ENCODE peak calls at places on chromosome X, in five cellular contexts. One of them, this sample, is unnamed.

GRCh38 chrX:153568612-153569011 is 30.3 kb downstream of the CCNQ start:
- DNase-seq in stomach: no peak
- DNase-seq in breast epithelium: no peak
- DNase-seq in CD8-positive, alpha-beta T cell: no peak
- DNase-seq in A549: peak; percentile 33
- DNase-seq in this sample: no peak

GRCh38 chrX:1462596-1463251 is 10.0 kb upstream of the ASMTL start:
- DNase-seq in stomach: peak; percentile 21
- DNase-seq in breast epithelium: no peak
- DNase-seq in CD8-positive, alpha-beta T cell: peak; percentile 75
- DNase-seq in A549: no peak
- DNase-seq in this sample: peak; percentile 55

GRCh38 chrX:10516781-10517322 is 103.5 kb downstream of the MID1 start:
- DNase-seq in stomach: no peak
- DNase-seq in breast epithelium: no peak
- DNase-seq in CD8-positive, alpha-beta T cell: no peak
- DNase-seq in A549: no peak
- DNase-seq in this sample: no peak

GRCh38 chrX:20739038-20739745 is 472.5 kb upstream of the RPS6KA3 start:
- DNase-seq in stomach: no peak
- DNase-seq in breast epithelium: no peak
- DNase-seq in CD8-positive, alpha-beta T cell: no peak
- DNase-seq in A549: no peak
- DNase-seq in this sample: no peak

GRCh38 chrX:15619053-15619772 is 18.5 kb upstream of the ACE2 start:
- DNase-seq in stomach: no peak
- DNase-seq in breast epithelium: no peak
- DNase-seq in CD8-positive, alpha-beta T cell: no peak
- DNase-seq in A549: peak; percentile 1
- DNase-seq in this sample: peak; percentile 53

GRCh38 chrX:7147431-7147977 is at the start of gene STS:
- DNase-seq in stomach: peak; percentile 49
- DNase-seq in breast epithelium: no peak
- DNase-seq in CD8-positive, alpha-beta T cell: peak; percentile 22
- DNase-seq in A549: no peak
- DNase-seq in this sample: peak; percentile 61

GRCh38 chrX:136735604-136736003 is 45.1 kb downstream of the ARHGEF6 start:
- DNase-seq in stomach: no peak
- DNase-seq in breast epithelium: no peak
- DNase-seq in CD8-positive, alpha-beta T cell: no peak
- DNase-seq in A549: no peak
- DNase-seq in this sample: no peak

GRCh38 chrX:54182194-54182863 is 725 bp downstream of the FAM120C start:
- DNase-seq in stomach: peak; percentile 65
- DNase-seq in breast epithelium: peak; percentile 53
- DNase-seq in CD8-positive, alpha-beta T cell: peak; percentile 68
- DNase-seq in A549: peak; percentile 58
- DNase-seq in this sample: peak; percentile 66

GRCh38 chrX:37348237-37349130 is 680 bp upstream of the PRRG1 start:
- DNase-seq in stomach: no peak
- DNase-seq in breast epithelium: no peak
- DNase-seq in CD8-positive, alpha-beta T cell: no peak
- DNase-seq in A549: no peak
- DNase-seq in this sample: no peak

GRCh38 chrX:56963377-56963776 is 32.0 kb downstream of the SPIN3 start:
- DNase-seq in stomach: no peak
- DNase-seq in breast epithelium: no peak
- DNase-seq in CD8-positive, alpha-beta T cell: no peak
- DNase-seq in A549: no peak
- DNase-seq in this sample: no peak

DNA sequence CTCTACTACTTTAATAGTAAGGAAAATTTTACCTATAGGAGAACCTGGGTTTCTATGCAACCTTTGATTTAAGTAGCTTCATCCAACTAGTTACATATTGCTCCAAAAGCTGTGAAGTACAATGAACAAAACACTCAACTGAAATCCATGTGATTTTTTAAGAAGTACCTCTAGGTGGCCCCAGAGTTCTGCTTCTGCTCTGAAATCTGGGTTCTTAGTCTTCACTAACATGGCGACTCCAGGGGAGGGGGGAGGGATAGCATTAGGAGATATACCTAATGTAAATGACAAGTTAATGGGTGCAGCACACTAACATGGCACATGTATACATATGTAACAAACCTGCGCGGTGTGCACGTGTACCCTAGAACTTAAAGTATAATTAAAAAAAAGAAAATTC is 73.4 kb upstream of the MAGEB2 start:
- DNase-seq in stomach: no peak
- DNase-seq in breast epithelium: no peak
- DNase-seq in CD8-positive, alpha-beta T cell: no peak
- DNase-seq in A549: peak; percentile 3
- DNase-seq in this sample: peak; percentile 28
- TF ChIP-seq CTCF in stomach: no peak
- TF ChIP-seq CTCF in breast epithelium: no peak
- TF ChIP-seq CTCF in CD8-positive, alpha-beta T cell: no peak
- TF ChIP-seq CTCF in A549: peak; percentile 24
- TF ChIP-seq CTCF in this sample: peak; percentile 11

DNA sequence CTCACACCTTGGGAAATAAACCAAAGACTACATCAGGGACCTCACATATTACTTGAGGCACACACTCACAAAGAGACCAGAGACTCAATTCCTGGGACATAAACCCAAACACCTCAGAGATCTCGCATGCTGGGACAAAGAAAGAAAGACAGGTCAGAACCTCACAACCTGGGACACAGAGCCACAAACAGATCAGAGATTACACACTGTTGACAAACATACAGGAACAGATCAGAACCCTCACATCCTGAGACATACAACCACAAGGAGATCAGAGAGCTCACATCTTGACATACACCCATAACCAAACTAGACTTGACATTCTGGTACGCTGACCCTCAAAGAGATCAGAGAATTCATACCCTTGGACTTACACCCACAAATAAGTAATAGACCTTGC is 17.3 kb downstream of the SUV39H1 start:
- DNase-seq in stomach: no peak
- DNase-seq in breast epithelium: no peak
- DNase-seq in CD8-positive, alpha-beta T cell: no peak
- DNase-seq in A549: no peak
- DNase-seq in this sample: no peak
- H3K4me1 ChIP-seq in stomach: no peaks in the 10 kb centered on the region
- H3K4me1 ChIP-seq in breast epithelium: no peaks in the 10 kb centered on the region
- H3K4me1 ChIP-seq in CD8-positive, alpha-beta T cell: peaks cover 71% of the 10 kb centered on the region
- H3K4me1 ChIP-seq in A549: no peaks in the 10 kb centered on the region
- H3K4me1 ChIP-seq in this sample: no peaks in the 10 kb centered on the region

DNA sequence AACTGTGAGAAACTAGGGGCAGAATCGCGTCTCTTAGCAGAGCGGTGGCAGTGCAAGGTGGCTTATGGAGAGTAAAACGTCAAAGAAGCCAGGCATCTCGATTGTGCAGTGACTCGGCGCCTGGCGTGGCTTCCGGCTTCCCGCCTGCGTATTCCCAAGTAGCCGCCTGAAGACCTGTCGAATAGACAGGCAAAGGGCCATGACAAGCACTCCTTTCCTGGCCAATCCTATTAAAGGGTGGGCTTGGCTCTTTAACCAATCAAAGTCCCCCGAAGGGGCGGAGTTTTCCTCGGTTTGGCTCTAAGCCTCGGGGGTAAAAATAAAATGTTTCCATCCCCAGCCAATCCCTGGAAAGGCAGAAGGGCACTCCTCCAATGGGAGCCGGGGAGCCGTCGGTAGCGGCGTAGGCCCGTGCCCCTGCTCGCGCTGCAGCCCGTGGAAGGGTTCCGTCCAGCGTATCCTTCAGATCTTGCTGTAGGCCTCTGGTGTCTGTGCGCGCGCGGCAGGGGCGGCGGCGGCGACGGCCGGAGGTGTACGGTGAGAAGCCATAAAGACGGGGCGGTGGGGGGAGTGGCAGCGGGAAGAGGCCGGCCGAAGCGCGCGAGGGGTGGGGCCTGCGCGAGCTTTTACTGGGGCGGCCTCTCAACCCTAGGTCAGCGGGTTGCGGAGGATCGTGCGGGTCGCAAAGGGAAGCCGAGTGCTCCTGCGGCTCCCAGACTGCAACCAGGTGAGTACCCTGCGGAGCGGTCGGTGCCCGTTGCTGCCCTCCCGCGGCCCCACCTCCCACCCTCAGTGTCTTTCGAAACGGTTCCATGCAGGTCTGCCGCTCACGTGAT is at the start of gene KANTR:
- DNase-seq in stomach: peak; percentile 84
- DNase-seq in breast epithelium: peak; percentile 77
- DNase-seq in CD8-positive, alpha-beta T cell: peak; percentile 80
- DNase-seq in A549: peak; percentile 95
- DNase-seq in this sample: peak; percentile 86
- TF ChIP-seq CTCF in stomach: no peak
- TF ChIP-seq CTCF in breast epithelium: no peak
- TF ChIP-seq CTCF in CD8-positive, alpha-beta T cell: no peak
- TF ChIP-seq CTCF in A549: no peak
- TF ChIP-seq CTCF in this sample: no peak

DNA sequence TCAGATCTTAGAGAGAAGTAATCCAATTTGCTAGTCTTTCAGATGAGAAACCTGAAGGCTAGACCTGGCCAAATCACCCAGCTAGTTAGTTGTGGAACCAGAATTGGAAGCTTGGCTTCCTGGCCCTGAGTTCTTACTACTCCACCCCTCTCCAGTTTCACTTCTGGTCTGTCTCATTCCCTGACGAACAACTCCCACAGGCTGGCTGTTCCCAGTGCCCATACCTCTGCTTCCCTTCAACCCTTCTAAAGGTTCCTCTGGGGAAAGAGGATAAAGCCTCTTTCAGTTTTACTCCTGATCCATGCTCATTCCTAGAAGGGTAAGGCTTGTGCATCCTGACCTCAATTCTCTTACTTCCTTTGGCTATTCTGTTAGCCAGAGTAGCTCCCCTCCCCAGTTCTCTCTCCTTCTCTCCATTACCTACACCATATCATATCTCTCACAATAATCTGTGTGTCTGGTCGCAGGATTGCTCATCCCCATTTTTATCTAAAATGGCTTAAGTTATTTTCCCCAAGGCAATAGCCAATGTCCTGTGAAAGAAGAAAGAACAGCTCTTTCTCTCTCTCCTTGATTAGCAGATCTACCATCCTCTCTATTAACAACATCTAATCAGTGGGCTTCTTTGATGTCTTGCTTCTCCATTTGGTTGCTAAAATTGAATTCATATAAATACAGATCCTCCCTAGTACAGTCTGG is 155.0 kb upstream of the MAOA start:
- DNase-seq in stomach: no peak
- DNase-seq in breast epithelium: no peak
- DNase-seq in CD8-positive, alpha-beta T cell: no peak
- DNase-seq in A549: no peak
- DNase-seq in this sample: no peak
- H3K4me1 ChIP-seq in stomach: no peaks in the 10 kb centered on the region
- H3K4me1 ChIP-seq in breast epithelium: no peaks in the 10 kb centered on the region
- H3K4me1 ChIP-seq in CD8-positive, alpha-beta T cell: no peaks in the 10 kb centered on the region
- H3K4me1 ChIP-seq in A549: no peaks in the 10 kb centered on the region
- H3K4me1 ChIP-seq in this sample: no peaks in the 10 kb centered on the region

DNA sequence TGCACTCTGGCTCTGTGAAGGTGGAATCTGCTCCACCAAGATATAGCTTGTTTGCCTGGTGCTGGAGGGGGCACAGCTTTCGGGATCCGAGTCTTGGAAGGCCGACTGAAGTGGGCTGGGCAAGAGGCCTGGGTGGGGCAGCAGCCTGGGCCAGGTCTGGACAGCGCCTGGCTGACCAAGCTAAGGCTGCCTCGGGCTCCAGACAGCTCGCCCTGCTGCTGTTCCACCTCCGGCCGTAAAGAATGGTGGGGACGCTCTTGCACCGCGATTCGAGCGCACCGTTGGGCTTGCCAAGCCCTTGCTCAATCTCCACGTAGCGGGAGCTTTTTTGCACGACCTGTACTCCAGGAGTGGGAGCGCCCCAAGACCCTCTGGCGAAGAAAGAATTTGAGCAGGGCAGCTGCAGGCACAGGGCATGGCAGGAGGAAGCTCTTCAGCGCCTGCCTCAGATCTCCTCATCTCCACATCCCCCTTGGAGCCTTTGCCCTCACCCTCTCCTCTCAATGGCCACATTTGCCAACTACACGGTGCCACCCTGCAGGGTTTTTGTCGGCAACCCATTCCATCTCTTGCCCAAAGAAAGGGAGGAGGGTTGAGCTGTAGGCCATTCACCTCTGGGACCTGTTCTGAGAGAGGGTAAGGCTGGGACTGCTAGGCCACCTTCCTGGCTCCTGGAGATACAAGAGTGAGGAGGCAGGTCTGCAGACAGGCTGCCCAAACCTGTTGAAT is 18.9 kb downstream of the CNGA2 start:
- DNase-seq in stomach: peak; percentile 35
- DNase-seq in breast epithelium: peak; percentile 59
- DNase-seq in CD8-positive, alpha-beta T cell: no peak
- DNase-seq in A549: peak; percentile 50
- DNase-seq in this sample: peak; percentile 65
- TF ChIP-seq CTCF in stomach: peak; percentile 64
- TF ChIP-seq CTCF in breast epithelium: peak; percentile 70
- TF ChIP-seq CTCF in CD8-positive, alpha-beta T cell: no peak
- TF ChIP-seq CTCF in A549: peak; percentile 72
- TF ChIP-seq CTCF in this sample: peak; percentile 86

GRCh38 chrX:29941292-29941691 is 274.1 kb upstream of the MAGEB2 start:
- DNase-seq in stomach: no peak
- DNase-seq in breast epithelium: no peak
- DNase-seq in CD8-positive, alpha-beta T cell: no peak
- DNase-seq in A549: no peak
- DNase-seq in this sample: no peak

GRCh38 chrX:29940750-29941149 is 274.6 kb upstream of the MAGEB2 start:
- DNase-seq in stomach: no peak
- DNase-seq in breast epithelium: no peak
- DNase-seq in CD8-positive, alpha-beta T cell: no peak
- DNase-seq in A549: no peak
- DNase-seq in this sample: no peak

GRCh38 chrX:29935455-29935854 is 279.9 kb upstream of the MAGEB2 start:
- DNase-seq in stomach: no peak
- DNase-seq in breast epithelium: no peak
- DNase-seq in CD8-positive, alpha-beta T cell: no peak
- DNase-seq in A549: no peak
- DNase-seq in this sample: no peak
- H3K4me1 ChIP-seq in stomach: no peaks in the 10 kb centered on the region
- H3K4me1 ChIP-seq in breast epithelium: no peaks in the 10 kb centered on the region
- H3K4me1 ChIP-seq in CD8-positive, alpha-beta T cell: no peaks in the 10 kb centered on the region
- H3K4me1 ChIP-seq in A549: no peaks in the 10 kb centered on the region
- H3K4me1 ChIP-seq in this sample: no peaks in the 10 kb centered on the region

GRCh38 chrX:131728295-131729145 is 184.6 kb downstream of the OR13H1 start:
- DNase-seq in stomach: peak; percentile 80
- DNase-seq in breast epithelium: no peak
- DNase-seq in CD8-positive, alpha-beta T cell: no peak
- DNase-seq in A549: no peak
- DNase-seq in this sample: no peak

GRCh38 chrX:131727778-131728177 is 183.9 kb downstream of the OR13H1 start:
- DNase-seq in stomach: no peak
- DNase-seq in breast epithelium: no peak
- DNase-seq in CD8-positive, alpha-beta T cell: no peak
- DNase-seq in A549: no peak
- DNase-seq in this sample: no peak

GRCh38 chrX:131725001-131725654 is 181.3 kb downstream of the OR13H1 start:
- DNase-seq in stomach: no peak
- DNase-seq in breast epithelium: no peak
- DNase-seq in CD8-positive, alpha-beta T cell: no peak
- DNase-seq in A549: no peak
- DNase-seq in this sample: no peak

GRCh38 chrX:131724292-131724691 is 180.4 kb downstream of the OR13H1 start:
- DNase-seq in stomach: no peak
- DNase-seq in breast epithelium: no peak
- DNase-seq in CD8-positive, alpha-beta T cell: no peak
- DNase-seq in A549: no peak
- DNase-seq in this sample: no peak

GRCh38 chrX:131729295-131729694 is 185.4 kb downstream of the OR13H1 start:
- DNase-seq in stomach: peak; percentile 84
- DNase-seq in breast epithelium: no peak
- DNase-seq in CD8-positive, alpha-beta T cell: no peak
- DNase-seq in A549: no peak
- DNase-seq in this sample: no peak
- TF ChIP-seq CTCF in stomach: no peak
- TF ChIP-seq CTCF in breast epithelium: no peak
- TF ChIP-seq CTCF in CD8-positive, alpha-beta T cell: no peak
- TF ChIP-seq CTCF in A549: no peak
- TF ChIP-seq CTCF in this sample: no peak

This sample was measured in adrenal gland.